ENCODE peak calls at places on chromosome 17, in eight cellular contexts. B, H, X, J, V, E, P and C are unnamed samples.

GRCh38 chr17:56324676-56325075 is 171.4 kb downstream of the ANKFN1 start:
- DNase-seq in B (no peak), H (no peak), X (no peak), J (no peak), V (no peak), E (no peak), P (no peak), C (no peak)

GRCh38 chr17:8619294-8619693 is 11.2 kb downstream of the MYH10 start:
- DNase-seq in B (no peak), H (no peak), X (no peak), J (no peak), V (no peak), E (no peak), P (no peak), C (no peak)

GRCh38 chr17:82330322-82331239 is 3.0 kb downstream of the SECTM1 start:
- DNase-seq in B (peak), H (no peak), X (peak), J (no peak), V (no peak), E (peak), P (peak), C (no peak)

GRCh38 chr17:5381542-5381941 is 37.9 kb downstream of the NUP88 start:
- DNase-seq in B (peak), H (no peak), X (peak), J (no peak), V (no peak), E (no peak), P (no peak), C (no peak)

GRCh38 chr17:51354908-51355307 is 94.6 kb downstream of the UTP18 start:
- DNase-seq in B (no peak), H (no peak), X (no peak), J (no peak), V (no peak), E (no peak), P (no peak), C (no peak)

GRCh38 chr17:77417575-77417974 is 276.8 kb downstream of the SEC14L1 start:
- DNase-seq in B (no peak), H (no peak), X (no peak), J (no peak), V (no peak), E (no peak), P (no peak), C (no peak)

GRCh38 chr17:2396568-2397246 is 4.2 kb downstream of the MNT start:
- DNase-seq in B (peak), H (no peak), X (peak), J (peak), V (peak), E (peak), P (peak), C (peak)

GRCh38 chr17:56754523-56755208 is 79.1 kb downstream of the C17orf67 start:
- DNase-seq in B (peak), H (no peak), X (peak), J (no peak), V (peak), E (no peak), P (no peak), C (no peak)

GRCh38 chr17:50722746-50723145 is 3.3 kb downstream of the LUC7L3 start:
- DNase-seq in B (no peak), H (no peak), X (no peak), J (no peak), V (no peak), E (no peak), P (no peak), C (no peak)

GRCh38 chr17:21043296-21044232 is 753 bp upstream of the USP22 start:
- DNase-seq in B (peak), H (peak), X (peak), J (peak), V (peak), E (peak), P (peak), C (peak)

GRCh38 chr17:49901460-49902331 is 53.8 kb upstream of the TAC4 start:
- DNase-seq in B (no peak), H (no peak), X (no peak), J (no peak), V (peak), E (no peak), P (no peak), C (no peak)

GRCh38 chr17:20986767-20987510 is 55.9 kb downstream of the USP22 start:
- DNase-seq in B (no peak), H (no peak), X (no peak), J (no peak), V (no peak), E (no peak), P (no peak), C (no peak)

GRCh38 chr17:59830846-59831486 is 61.8 kb downstream of the TUBD1 start:
- DNase-seq in B (no peak), H (no peak), X (no peak), J (no peak), V (no peak), E (no peak), P (no peak), C (no peak)

GRCh38 chr17:1931759-1932579 is 93.2 kb downstream of the RTN4RL1 start:
- DNase-seq in B (peak), H (no peak), X (peak), J (no peak), V (peak), E (no peak), P (peak), C (no peak)

GRCh38 chr17:81576621-81577277 is 24.6 kb upstream of the FAAP100 start:
- DNase-seq in B (peak), H (no peak), X (peak), J (no peak), V (no peak), E (no peak), P (no peak), C (no peak)

GRCh38 chr17:2094891-2095535 is 40.1 kb downstream of the HIC1 start:
- DNase-seq in B (peak), H (no peak), X (peak), J (peak), V (peak), E (no peak), P (peak), C (no peak)

GRCh38 chr17:56939869-56940484 is 20.9 kb downstream of the COIL start:
- DNase-seq in B (peak), H (no peak), X (peak), J (no peak), V (peak), E (no peak), P (no peak), C (no peak)

GRCh38 chr17:35740997-35741931 is 9.8 kb downstream of the RASL10B start:
- DNase-seq in B (no peak), H (no peak), X (peak), J (no peak), V (peak), E (no peak), P (peak), C (no peak)

GRCh38 chr17:51434434-51435170 is 174.3 kb downstream of the UTP18 start:
- DNase-seq in B (no peak), H (no peak), X (no peak), J (no peak), V (no peak), E (no peak), P (no peak), C (no peak)

DNA sequence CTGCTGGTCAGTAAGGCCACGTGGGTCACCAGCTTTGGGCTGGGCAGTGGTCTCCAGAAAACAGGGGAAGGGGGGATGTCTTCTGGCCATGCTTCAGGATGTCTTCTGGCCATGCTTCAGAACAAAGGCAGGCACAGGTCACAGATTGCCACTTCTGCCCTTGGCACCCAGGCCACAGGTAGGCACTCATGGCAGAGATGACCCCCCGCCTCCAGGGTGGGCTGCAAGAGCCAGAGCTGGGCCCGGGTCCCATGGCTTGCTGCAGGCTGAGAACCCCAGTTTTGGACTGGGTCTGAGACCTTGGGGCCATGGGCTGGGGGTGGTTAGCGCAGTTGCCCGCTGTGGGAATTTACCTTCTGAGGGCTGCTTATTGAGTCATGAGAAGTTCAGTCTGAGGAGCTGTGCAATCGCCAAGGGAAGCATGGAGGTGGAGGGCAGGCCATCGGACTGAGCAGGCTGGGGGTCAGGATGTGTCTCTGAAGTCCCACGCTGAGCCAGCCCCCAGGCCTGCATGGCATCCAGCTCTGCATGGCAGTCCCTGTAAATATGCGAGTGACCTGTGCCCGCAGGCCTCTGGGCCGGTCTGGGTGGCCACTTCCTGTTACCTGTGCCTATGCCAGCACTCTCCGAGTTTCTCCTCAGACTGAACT is 1.6 kb downstream of the ANKRD13B start:
- DNase-seq in B (no peak), H (no peak), X (no peak), J (no peak), V (no peak), E (no peak), P (no peak), C (no peak)
- TF ChIP-seq CTCF in B (no peak), H (no peak), X (no peak), J (no peak), V (no peak), E (no peak), P (no peak), C (no peak)

DNA sequence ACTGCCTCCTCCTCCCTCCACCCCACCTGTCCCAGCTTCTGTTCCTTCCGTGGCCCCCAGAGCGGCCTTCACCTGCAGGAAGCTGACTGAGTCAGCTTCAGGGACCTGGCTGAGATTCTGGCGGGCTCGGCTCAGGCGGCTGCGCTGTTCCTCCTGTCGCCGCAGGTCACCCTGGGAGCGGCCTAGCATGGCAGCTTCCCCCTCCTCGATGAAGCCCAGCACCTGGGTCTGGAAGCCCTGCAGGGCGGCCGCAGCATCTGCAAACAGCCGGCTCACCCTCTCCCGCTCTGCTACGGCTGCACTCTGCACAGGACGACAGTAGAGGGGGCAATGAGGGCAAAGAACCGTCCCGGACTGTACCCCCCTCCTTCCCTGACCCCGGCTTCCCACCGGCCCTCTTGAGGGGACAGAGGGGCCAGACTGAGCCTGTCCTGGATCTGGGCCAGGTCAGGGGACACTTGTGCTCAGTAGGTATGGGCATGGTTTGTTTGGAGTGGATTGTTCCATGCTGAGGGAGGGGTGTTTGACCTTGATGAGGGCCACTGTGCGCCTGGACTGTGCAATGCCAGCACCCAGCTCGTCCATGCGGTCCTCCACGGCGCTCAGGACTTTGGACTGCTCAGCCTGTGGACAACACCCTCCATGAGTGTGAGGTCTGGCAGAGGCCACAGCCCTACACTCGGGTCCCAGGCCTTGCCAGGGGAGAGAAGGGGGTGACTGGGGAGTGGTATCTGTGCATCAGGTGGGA is 2.0 kb downstream of the TRIM47 start:
- DNase-seq in B (no peak), H (no peak), X (no peak), J (no peak), V (peak), E (no peak), P (no peak), C (peak)
- TF ChIP-seq CTCF in B (no peak), H (no peak), X (peak), J (peak), V (peak), E (no peak), P (no peak), C (no peak)

DNA sequence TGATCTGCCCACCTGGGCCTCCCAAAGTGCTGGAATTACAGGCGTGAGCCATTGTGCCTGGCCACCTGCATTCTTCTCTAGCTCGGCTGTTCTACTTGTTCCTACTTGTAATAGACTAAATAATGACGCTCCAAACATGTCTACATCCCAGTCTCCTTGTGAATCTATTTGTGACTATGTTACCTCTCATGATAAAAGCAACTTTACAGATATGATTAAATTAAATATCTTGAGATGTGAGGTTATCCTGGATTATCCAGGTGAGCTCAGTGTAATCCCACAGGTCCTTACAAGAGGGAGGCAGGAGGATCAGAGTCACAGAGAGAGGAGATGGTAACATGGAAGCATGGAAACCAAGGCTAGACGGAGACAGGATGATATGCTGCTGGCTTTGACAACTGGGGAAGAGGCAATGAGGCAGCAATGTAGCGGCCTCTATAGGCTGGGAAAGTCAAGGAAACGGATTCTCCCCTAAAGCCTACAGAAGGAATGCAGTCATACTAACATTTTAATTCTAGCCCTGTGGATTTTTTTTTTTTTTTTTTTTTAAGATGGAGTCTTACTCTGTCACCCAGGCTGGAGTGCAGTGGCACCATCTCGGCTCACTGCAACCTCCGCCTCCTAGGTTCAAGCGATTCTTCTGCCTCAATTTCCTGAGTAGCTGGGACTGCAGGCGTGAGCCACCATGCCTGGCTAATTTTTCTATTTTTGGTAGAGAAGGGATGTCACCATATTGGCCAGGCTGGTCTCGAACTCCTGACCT is 5.0 kb upstream of the LASP1 start:
- DNase-seq in B (peak), H (no peak), X (peak), J (no peak), V (peak), E (no peak), P (no peak), C (no peak)
- TF ChIP-seq CTCF in B (peak), H (no peak), X (peak), J (no peak), V (peak), E (no peak), P (no peak), C (no peak)

DNA sequence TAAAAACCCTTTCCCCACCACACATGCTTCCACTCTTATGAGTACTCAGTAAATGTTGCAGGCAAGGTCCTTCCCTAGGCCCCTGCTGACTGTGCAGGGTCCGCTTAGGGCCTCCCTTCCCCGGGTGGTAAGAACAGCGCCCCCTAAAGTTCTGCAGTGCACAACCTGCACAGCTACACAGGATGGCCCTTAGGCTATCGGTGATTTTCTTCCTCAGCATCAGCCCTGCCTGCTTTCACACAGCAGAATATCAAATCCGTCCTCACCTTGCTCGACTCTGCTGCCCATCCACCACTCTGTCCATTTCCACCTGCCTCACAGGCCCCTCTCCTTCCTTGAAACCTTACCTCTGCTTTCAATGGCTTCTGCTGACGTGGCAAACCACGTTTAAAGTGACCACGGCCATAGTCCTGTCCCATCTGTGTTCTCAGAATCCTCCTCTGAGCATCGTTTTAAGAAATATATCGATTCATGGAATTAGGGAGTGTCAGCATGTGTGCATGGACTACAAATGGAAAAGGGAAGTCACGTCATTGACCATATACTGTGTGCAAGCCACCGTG is 51.4 kb upstream of the TMEM132E start:
- DNase-seq in B (no peak), H (no peak), X (no peak), J (no peak), V (peak), E (no peak), P (no peak), C (no peak)
- TF ChIP-seq CTCF in B (no peak), H (no peak), X (no peak), J (no peak), V (peak), E (peak), P (no peak), C (no peak)

DNA sequence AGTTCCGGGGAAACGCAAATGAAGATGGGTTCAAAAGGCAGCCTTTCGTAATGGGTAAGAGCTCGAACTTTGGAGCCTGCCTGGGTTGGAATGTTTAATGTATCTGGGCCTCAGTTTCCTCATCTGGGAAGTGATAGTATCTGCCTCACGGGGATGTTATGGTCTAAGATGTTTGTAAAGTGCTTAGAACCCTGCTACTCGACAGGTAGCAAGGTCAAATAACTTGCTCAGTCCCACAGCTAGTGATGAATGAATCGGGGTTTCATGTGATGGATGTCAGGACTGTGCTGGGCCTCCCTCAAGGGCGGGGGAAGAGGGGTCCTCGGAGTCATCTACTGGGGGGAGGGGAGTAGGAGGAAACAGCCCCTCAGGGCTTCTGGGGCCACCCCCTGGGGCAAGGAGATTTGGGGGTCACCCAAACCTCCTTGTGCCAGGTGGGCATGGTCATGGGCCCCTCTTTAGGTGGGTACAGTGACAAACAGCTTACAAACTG is 673 bp downstream of the PNPO start:
- DNase-seq in B (no peak), H (no peak), X (no peak), J (no peak), V (no peak), E (no peak), P (no peak), C (no peak)
- TF ChIP-seq CTCF in B (no peak), H (no peak), X (no peak), J (no peak), V (no peak), E (no peak), P (no peak), C (no peak)

GRCh38 chr17:65293584-65294183 is 156.5 kb downstream of the RGS9 start:
- DNase-seq in B (no peak), H (no peak), X (no peak), J (no peak), V (no peak), E (no peak), P (no peak), C (no peak)

GRCh38 chr17:65290616-65291015 is 153.4 kb downstream of the RGS9 start:
- DNase-seq in B (no peak), H (no peak), X (no peak), J (no peak), V (no peak), E (no peak), P (no peak), C (no peak)

GRCh38 chr17:65292430-65292829 is 155.3 kb downstream of the RGS9 start:
- DNase-seq in B (no peak), H (no peak), X (peak), J (no peak), V (no peak), E (no peak), P (no peak), C (no peak)

GRCh38 chr17:65297384-65297783 is 160.2 kb downstream of the RGS9 start:
- DNase-seq in B (peak), H (no peak), X (peak), J (no peak), V (no peak), E (no peak), P (no peak), C (no peak)

GRCh38 chr17:65294184-65294719 is 157.1 kb downstream of the RGS9 start:
- DNase-seq in B (peak), H (peak), X (peak), J (peak), V (peak), E (peak), P (peak), C (no peak)
- TF ChIP-seq CTCF in B (peak), H (peak), X (peak), J (peak), V (peak), E (peak), P (peak), C (no peak)

GRCh38 chr17:7328840-7329359 is at the start of gene NEURL4:
- DNase-seq in B (no peak), H (no peak), X (peak), J (no peak), V (no peak), E (no peak), P (peak), C (no peak)
- TF ChIP-seq CTCF in B (no peak), H (no peak), X (no peak), J (no peak), V (no peak), E (no peak), P (no peak), C (no peak)

GRCh38 chr17:68463211-68463990 is 6.1 kb upstream of the WIPI1 start:
- DNase-seq in B (no peak), H (no peak), X (no peak), J (no peak), V (no peak), E (no peak), P (no peak), C (no peak)
- TF ChIP-seq CTCF in B (no peak), H (no peak), X (no peak), J (no peak), V (no peak), E (peak), P (no peak), C (no peak)